ENCODE peak calls at places on chromosomes 1 and 21, in ten cellular contexts. N is pancreas; S is stomach; V is esophagus squamous epithelium; W is lung; Z is kidney; R is CD8-positive, alpha-beta T cell; B is PC-3; Y is mammary epithelial cell; J is GM23338. U is an unnamed sample.
A peak's percentile ranks its signal among the peaks of the same experiment; 100 is the strongest.

GRCh38 chr1:220339581-220339980 is 67.3 kb upstream of the RAB3GAP2 start:
- DNase-seq in B (no peak), V (no peak), N (no peak), W (no peak), S (no peak), Y (no peak), R (no peak), J (peak; percentile 24), Z (no peak), U (no peak)

GRCh38 chr1:240399381-240399780 is 212.6 kb downstream of the GREM2 start:
- DNase-seq in Z (no peak), S (no peak), J (no peak), Y (no peak), B (peak; percentile 69), V (no peak), W (no peak), R (no peak), N (no peak), U (no peak)

GRCh38 chr21:45517249-45518065 is 24.8 kb downstream of the SLC19A1 start:
- DNase-seq in Y (no peak), B (no peak), Z (peak; percentile 55), J (no peak), W (no peak), N (peak; percentile 34), S (no peak), V (no peak), R (no peak), U (no peak)

GRCh38 chr1:211133393-211133840 is 531 bp downstream of the KCNH1 start:
- DNase-seq in W (no peak), B (no peak), N (peak; percentile 64), Z (peak; percentile 75), J (peak; percentile 62), R (no peak), V (no peak), Y (peak; percentile 6), S (no peak), U (no peak)

GRCh38 chr1:30272288-30273020 is 450.9 kb downstream of the MATN1 start:
- DNase-seq in S (no peak), V (no peak), Z (no peak), J (no peak), R (no peak), B (no peak), N (no peak), W (no peak), Y (no peak), U (no peak)

GRCh38 chr1:90371106-90371813 is 345.8 kb downstream of the BARHL2 start:
- DNase-seq in Z (no peak), J (no peak), N (no peak), V (no peak), Y (peak; percentile 56), S (no peak), R (no peak), W (no peak), B (peak; percentile 71), U (peak; percentile 49)

GRCh38 chr1:30060738-30061137 is 662.6 kb downstream of the MATN1 start:
- DNase-seq in V (no peak), W (no peak), Z (peak; percentile 24), N (no peak), R (no peak), Y (no peak), J (no peak), S (no peak), B (no peak), U (no peak)

GRCh38 chr1:86082183-86082582 is 74.4 kb downstream of the COL24A1 start:
- DNase-seq in Y (no peak), B (peak; percentile 37), Z (no peak), V (no peak), W (no peak), N (no peak), J (peak; percentile 30), S (no peak), R (no peak), U (no peak)

GRCh38 chr1:84307398-84307797 is 5.9 kb downstream of the SAMD13 start:
- DNase-seq in W (no peak), B (no peak), V (no peak), R (no peak), N (no peak), J (no peak), S (no peak), Z (no peak), Y (no peak), U (no peak)

GRCh38 chr21:33265664-33266049 is 510 bp upstream of the IL10RB start:
- DNase-seq in J (peak; percentile 65), R (no peak), W (peak; percentile 59), B (peak; percentile 31), N (no peak), V (peak; percentile 30), Z (peak; percentile 78), Y (peak; percentile 37), S (peak; percentile 44), U (no peak)

GRCh38 chr1:206606867-206607266 is 5.4 kb downstream of the EIF2D start:
- DNase-seq in R (no peak), B (peak; percentile 84), Y (peak; percentile 44), Z (no peak), W (no peak), N (no peak), V (no peak), S (no peak), J (peak; percentile 70), U (no peak)

GRCh38 chr1:109301874-109302273 is 4.9 kb downstream of the MYBPHL start:
- DNase-seq in N (no peak), V (no peak), J (no peak), B (no peak), W (no peak), S (no peak), Y (no peak), R (no peak), Z (no peak), U (no peak)

GRCh38 chr1:109309347-109309746 is 2.5 kb upstream of the MYBPHL start:
- DNase-seq in Z (no peak), B (no peak), N (no peak), R (no peak), J (no peak), Y (no peak), W (no peak), S (no peak), V (no peak), U (no peak)

GRCh38 chr1:109307363-109308021 is 681 bp upstream of the MYBPHL start:
- DNase-seq in V (no peak), W (peak; percentile 49), R (no peak), Z (no peak), N (peak; percentile 55), Y (no peak), S (no peak), B (no peak), J (no peak), U (no peak)

GRCh38 chr1:109304221-109304915 is 2.4 kb downstream of the MYBPHL start:
- DNase-seq in B (no peak), Y (no peak), J (no peak), Z (no peak), N (no peak), S (no peak), W (no peak), R (no peak), V (no peak), U (no peak)

GRCh38 chr1:109306832-109307362 is at the start of gene MYBPHL:
- DNase-seq in V (no peak), J (no peak), W (no peak), N (no peak), B (no peak), Y (no peak), R (no peak), S (no peak), Z (no peak), U (no peak)
- H3K4me1 ChIP-seq in V (no peaks in the 10 kb centered on the region), J (peaks cover 12% of the 10 kb centered on the region), W (peaks cover 4% of the 10 kb centered on the region), N (no peaks in the 10 kb centered on the region), B (no peaks in the 10 kb centered on the region), Y (no peaks in the 10 kb centered on the region), R (no peaks in the 10 kb centered on the region), S (peaks cover 26% of the 10 kb centered on the region), Z (peaks cover 3% of the 10 kb centered on the region), U (no peaks in the 10 kb centered on the region)

GRCh38 chr1:178145605-178146004 is 51.7 kb downstream of the RASAL2 start:
- DNase-seq in V (no peak), W (no peak), Z (no peak), J (no peak), S (no peak), B (no peak), R (no peak), Y (no peak), N (no peak), U (no peak)
- H3K4me1 ChIP-seq in V (no peaks in the 10 kb centered on the region), W (peaks cover 3% of the 10 kb centered on the region), Z (no peaks in the 10 kb centered on the region), J (peaks cover 31% of the 10 kb centered on the region), S (no peaks in the 10 kb centered on the region), B (peaks cover 13% of the 10 kb centered on the region), R (no peaks in the 10 kb centered on the region), Y (peaks cover 6% of the 10 kb centered on the region), N (no peaks in the 10 kb centered on the region), U (no peaks in the 10 kb centered on the region)

GRCh38 chr1:162087574-162087973 is 18.1 kb downstream of the NOS1AP start:
- DNase-seq in Z (no peak), S (no peak), W (no peak), B (no peak), J (no peak), V (no peak), Y (no peak), N (no peak), R (no peak), U (no peak)
- H3K4me1 ChIP-seq in Z (peaks cover 4% of the 10 kb centered on the region), S (peaks cover 32% of the 10 kb centered on the region), W (no peaks in the 10 kb centered on the region), B (peaks cover 41% of the 10 kb centered on the region), J (peaks cover 11% of the 10 kb centered on the region), V (no peaks in the 10 kb centered on the region), Y (no peaks in the 10 kb centered on the region), N (no peaks in the 10 kb centered on the region), R (no peaks in the 10 kb centered on the region), U (no peaks in the 10 kb centered on the region)

GRCh38 chr1:67739361-67739760 is 54.4 kb downstream of the GADD45A start:
- DNase-seq in Z (no peak), Y (no peak), J (no peak), N (no peak), V (no peak), B (no peak), W (no peak), S (no peak), R (no peak), U (no peak)

GRCh38 chr1:67738401-67738800 is 53.4 kb downstream of the GADD45A start:
- DNase-seq in V (no peak), N (no peak), S (no peak), W (no peak), J (no peak), Y (peak; percentile 76), R (no peak), Z (no peak), B (no peak), U (no peak)

GRCh38 chr1:67735806-67736627 is 51.0 kb downstream of the GADD45A start:
- DNase-seq in Z (peak; percentile 93), R (peak; percentile 16), Y (peak; percentile 88), V (peak; percentile 20), N (peak; percentile 51), B (peak; percentile 61), S (peak; percentile 72), W (peak; percentile 61), J (no peak), U (peak; percentile 81)

GRCh38 chr1:67736750-67737149 is 51.7 kb downstream of the GADD45A start:
- DNase-seq in S (no peak), N (no peak), J (no peak), Z (no peak), W (no peak), V (no peak), B (no peak), Y (no peak), R (no peak), U (no peak)

DNA sequence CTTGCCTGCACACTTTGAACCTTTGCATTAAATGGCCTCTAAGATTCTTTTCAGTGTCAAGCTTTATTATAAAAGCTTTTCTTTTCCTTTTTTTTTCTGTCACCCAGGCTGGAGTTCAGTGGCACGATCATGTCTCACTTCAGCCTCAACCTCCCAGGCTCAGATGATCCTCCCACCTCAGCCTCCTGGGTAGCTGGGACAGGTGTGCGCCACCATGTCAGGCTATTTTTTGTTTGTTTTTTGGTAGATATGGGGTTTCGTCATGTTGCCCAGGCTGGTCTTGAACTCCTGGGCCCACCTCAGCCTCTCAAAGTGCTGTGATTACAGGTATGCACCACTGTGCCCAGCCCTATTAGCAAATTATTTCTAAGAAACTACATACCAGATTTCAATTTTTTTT is 52.9 kb downstream of the GADD45A start:
- DNase-seq in S (no peak), B (no peak), J (no peak), R (no peak), W (no peak), N (no peak), V (no peak), Y (no peak), Z (no peak), U (no peak)
- H3K4me1 ChIP-seq in S (peaks cover 82% of the 10 kb centered on the region), B (peaks cover 14% of the 10 kb centered on the region), J (peaks cover 21% of the 10 kb centered on the region), R (peaks cover 15% of the 10 kb centered on the region), W (peaks cover 12% of the 10 kb centered on the region), N (peaks cover 10% of the 10 kb centered on the region), V (peaks cover 11% of the 10 kb centered on the region), Y (peaks cover 46% of the 10 kb centered on the region), Z (peaks cover 26% of the 10 kb centered on the region), U (peaks cover 49% of the 10 kb centered on the region)

U was measured in DND-41.